ENCODE peak calls at places on chromosome 12, in nine cellular contexts. J is stimulated activated CD8-positive, alpha-beta memory T cell treated with anti-CD3 and anti-CD28 coated beads, Interleukin-2, amount 100 ng/mL, for 1 hour; K is effector memory CD4-positive, alpha-beta T cell; G is activated CD4-positive, alpha-beta T cell treated with anti-CD3 and anti-CD28 coated beads, Interleukin-2, amount 50 U/mL, for 4 hours; U is GM04504; S is hepatocyte; H is D341Med; E is stimulated activated naive CD8-positive, alpha-beta T cell treated with anti-CD3 and anti-CD28 coated beads, Interleukin-15, Interleukin-2, amounts not matched to agents 100 U/mL and 50 U/mL, for 24 hours; I is fibroblast of mammary gland. P is an unnamed sample.

GRCh38 chr12:110780448-110780847 is 37.8 kb upstream of the PPP1CC start:
- DNase-seq in J (no peak), K (peak), G (peak), U (no peak), S (no peak), H (no peak), E (peak), I (no peak), P (no peak)

GRCh38 chr12:77995436-77996167 is 164.9 kb downstream of the NAV3 start:
- DNase-seq in J (no peak), K (no peak), G (no peak), U (peak), S (no peak), H (no peak), E (no peak), I (peak), P (no peak)

GRCh38 chr12:127290251-127290650 is 976.7 kb upstream of the TMEM132C start:
- DNase-seq in J (no peak), K (no peak), G (no peak), U (no peak), S (no peak), H (no peak), E (no peak), I (no peak), P (no peak)

GRCh38 chr12:4809013-4809448 is 88.8 kb downstream of the GALNT8 start:
- DNase-seq in J (no peak), K (no peak), G (peak), U (no peak), S (peak), H (no peak), E (no peak), I (no peak), P (no peak)

GRCh38 chr12:51062631-51063397 is 14.7 kb downstream of the LETMD1 start:
- DNase-seq in J (no peak), K (no peak), G (no peak), U (no peak), S (no peak), H (no peak), E (no peak), I (no peak), P (no peak)

GRCh38 chr12:101902641-101903040 is 25.3 kb downstream of the DRAM1 start:
- DNase-seq in J (no peak), K (no peak), G (no peak), U (no peak), S (no peak), H (no peak), E (no peak), I (no peak), P (no peak)

GRCh38 chr12:121968880-121969279 is 50.5 kb downstream of the CFAP251 start:
- DNase-seq in J (no peak), K (no peak), G (no peak), U (no peak), S (no peak), H (no peak), E (no peak), I (no peak), P (no peak)

GRCh38 chr12:57837779-57838562 is 8.6 kb downstream of the CTDSP2 start:
- DNase-seq in J (no peak), K (no peak), G (no peak), U (no peak), S (peak), H (no peak), E (no peak), I (peak), P (no peak)

GRCh38 chr12:93094988-93095737 is 166.1 kb upstream of the EEA1 start:
- DNase-seq in J (no peak), K (no peak), G (no peak), U (no peak), S (no peak), H (no peak), E (peak), I (no peak), P (peak)

GRCh38 chr12:85029456-85029855 is 6.6 kb downstream of the TSPAN19 start:
- DNase-seq in J (no peak), K (no peak), G (no peak), U (peak), S (peak), H (no peak), E (no peak), I (peak), P (no peak)

GRCh38 chr12:89529738-89530137 is 3.9 kb upstream of the POC1B start:
- DNase-seq in J (no peak), K (no peak), G (no peak), U (no peak), S (peak), H (peak), E (no peak), I (peak), P (no peak)

GRCh38 chr12:116666305-116666673 is 71.6 kb downstream of the SPRING1 start:
- DNase-seq in J (no peak), K (no peak), G (no peak), U (no peak), S (no peak), H (no peak), E (no peak), I (no peak), P (no peak)

GRCh38 chr12:66176105-66176504 is 6.3 kb upstream of the TMBIM4 start:
- DNase-seq in J (no peak), K (no peak), G (no peak), U (no peak), S (no peak), H (no peak), E (no peak), I (no peak), P (no peak)

GRCh38 chr12:80161612-80162011 is 62.3 kb downstream of the OTOGL start:
- DNase-seq in J (no peak), K (no peak), G (no peak), U (no peak), S (no peak), H (no peak), E (no peak), I (peak), P (no peak)

GRCh38 chr12:107485731-107486130 is 199.9 kb upstream of the PWP1 start:
- DNase-seq in J (no peak), K (no peak), G (no peak), U (no peak), S (no peak), H (no peak), E (no peak), I (peak), P (no peak)

GRCh38 chr12:120628919-120629318 is 11.5 kb upstream of the CABP1 start:
- DNase-seq in J (no peak), K (no peak), G (no peak), U (no peak), S (peak), H (no peak), E (no peak), I (no peak), P (peak)

GRCh38 chr12:57851552-57852186 is 5.1 kb upstream of the CTDSP2 start:
- DNase-seq in J (no peak), K (no peak), G (no peak), U (no peak), S (no peak), H (no peak), E (no peak), I (no peak), P (no peak)

GRCh38 chr12:4273651-4274395 is at the start of gene CCND2:
- DNase-seq in J (peak), K (peak), G (peak), U (no peak), S (peak), H (peak), E (peak), I (peak), P (no peak)

GRCh38 chr12:120199595-120200306 is 1.2 kb downstream of the RPLP0 start:
- DNase-seq in J (no peak), K (peak), G (peak), U (peak), S (no peak), H (no peak), E (no peak), I (peak), P (no peak)

GRCh38 chr12:132007041-132007440 is 57.3 kb downstream of the EP400 start:
- DNase-seq in J (no peak), K (no peak), G (no peak), U (no peak), S (no peak), H (no peak), E (no peak), I (no peak), P (no peak)

GRCh38 chr12:113080692-113081091 is 24.2 kb downstream of the DTX1 start:
- DNase-seq in J (no peak), K (no peak), G (no peak), U (no peak), S (no peak), H (no peak), E (no peak), I (peak), P (no peak)

GRCh38 chr12:4307593-4308333 is 13.2 kb upstream of the TIGAR start:
- DNase-seq in J (no peak), K (no peak), G (no peak), U (peak), S (peak), H (peak), E (no peak), I (peak), P (peak)

GRCh38 chr12:39230086-39230485 is 212.8 kb downstream of the KIF21A start:
- DNase-seq in J (no peak), K (no peak), G (no peak), U (no peak), S (no peak), H (no peak), E (no peak), I (peak), P (no peak)

GRCh38 chr12:117049295-117049694 is 49.9 kb downstream of the TESC start:
- DNase-seq in J (no peak), K (no peak), G (no peak), U (no peak), S (no peak), H (no peak), E (no peak), I (peak), P (no peak)

GRCh38 chr12:34363050-34363673 is 340.9 kb downstream of the ALG10 start:
- DNase-seq in J (no peak), K (no peak), G (no peak), U (no peak), S (no peak), H (no peak), E (no peak), I (no peak), P (peak)

GRCh38 chr12:124967016-124967739 is 21.8 kb downstream of the DHX37 start:
- DNase-seq in J (no peak), K (no peak), G (no peak), U (no peak), S (no peak), H (peak), E (no peak), I (no peak), P (no peak)